ENCODE peak calls at places on chromosome 1, in seven cellular contexts. W, Z, S, M, K, R and B are unnamed samples.

GRCh38 chr1:99445486-99445885 is 181.2 kb downstream of the PLPPR4 start:
- DNase-seq in W (peak), Z (peak), S (no peak), M (peak), K (peak), R (no peak), B (no peak)

GRCh38 chr1:172589553-172589952 is 56.6 kb downstream of the SUCO start:
- DNase-seq in W (no peak), Z (no peak), S (no peak), M (no peak), K (no peak), R (no peak), B (no peak)

GRCh38 chr1:81548918-81549587 is 251.7 kb upstream of the ADGRL2 start:
- DNase-seq in W (no peak), Z (no peak), S (no peak), M (no peak), K (no peak), R (no peak), B (no peak)

GRCh38 chr1:92972413-92973129 is 11.3 kb upstream of the DIPK1A start:
- DNase-seq in W (no peak), Z (no peak), S (no peak), M (no peak), K (no peak), R (no peak), B (no peak)

GRCh38 chr1:18091660-18092446 is 15.7 kb upstream of the IGSF21 start:
- DNase-seq in W (peak), Z (peak), S (peak), M (peak), K (peak), R (no peak), B (no peak)

GRCh38 chr1:57341721-57342120 is 82.1 kb downstream of the DAB1 start:
- DNase-seq in W (no peak), Z (no peak), S (no peak), M (no peak), K (no peak), R (no peak), B (no peak)

GRCh38 chr1:205275133-205275532 is 46.4 kb downstream of the NUAK2 start:
- DNase-seq in W (no peak), Z (no peak), S (no peak), M (no peak), K (no peak), R (no peak), B (no peak)

GRCh38 chr1:187999973-188000372 is 1171.2 kb downstream of the PLA2G4A start:
- DNase-seq in W (peak), Z (no peak), S (peak), M (peak), K (no peak), R (no peak), B (no peak)

GRCh38 chr1:213075725-213076124 is 24.7 kb downstream of the RPS6KC1 start:
- DNase-seq in W (no peak), Z (no peak), S (no peak), M (no peak), K (no peak), R (no peak), B (no peak)

GRCh38 chr1:161778522-161778921 is 12.4 kb downstream of the ATF6 start:
- DNase-seq in W (no peak), Z (no peak), S (no peak), M (no peak), K (no peak), R (no peak), B (no peak)

GRCh38 chr1:220767312-220768126 is 19.2 kb upstream of the MTARC1 start:
- DNase-seq in W (peak), Z (no peak), S (no peak), M (peak), K (no peak), R (peak), B (no peak)

GRCh38 chr1:228648647-228649383 is 86.5 kb upstream of the RHOU start:
- DNase-seq in W (no peak), Z (no peak), S (peak), M (no peak), K (no peak), R (no peak), B (no peak)
- H3K4me3 ChIP-seq in W (no peak), Z (no peak), S (peak), M (peak), K (no peak), R (peak), B (peak)

GRCh38 chr1:164912290-164912689 is 353.3 kb downstream of the PBX1 start:
- DNase-seq in W (no peak), Z (no peak), S (no peak), M (no peak), K (no peak), R (no peak), B (no peak)
- H2AFZ ChIP-seq in W (no peak), Z (peak), S (no peak), M (no peak), K (no peak), R (no peak), B (no peak)

GRCh38 chr1:143497374-143497747 is 474.4 kb downstream of the FAM72C start:
- DNase-seq in W (no peak), Z (no peak), S (no peak), M (peak), K (no peak), R (no peak), B (peak)
- H3K4me3 ChIP-seq in W (no peak), Z (no peak), S (peak), M (no peak), K (peak), R (no peak), B (no peak)

DNA sequence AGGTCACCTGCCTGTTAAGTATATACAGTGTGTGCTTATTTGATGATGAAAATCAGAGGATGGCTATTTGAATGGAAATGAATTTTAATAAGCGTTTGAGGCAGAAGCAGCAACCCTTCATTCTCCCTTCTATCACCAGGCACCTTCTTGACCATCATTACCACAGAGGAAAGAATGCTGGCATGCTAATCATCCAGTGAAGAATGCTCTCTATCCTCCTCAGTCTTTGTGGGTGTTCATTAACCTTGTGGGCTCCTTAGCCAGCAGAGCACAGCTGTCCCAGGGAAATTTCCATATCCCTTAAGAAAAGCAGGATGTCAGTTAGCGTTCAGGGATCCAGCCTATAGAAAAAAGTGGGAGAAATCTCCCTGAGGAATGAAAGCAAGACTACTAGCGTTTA is 428.0 kb upstream of the CAMK1G start:
- DNase-seq in W (no peak), Z (no peak), S (no peak), M (no peak), K (peak), R (no peak), B (peak)
- H2AFZ ChIP-seq in W (no peak), Z (no peak), S (no peak), M (no peak), K (no peak), R (no peak), B (no peak)